ENCODE peak calls at places on chromosome 22, in eight cellular contexts. One of them, this sample, is unnamed.

GRCh38 chr22:50027639-50028537 is 15.3 kb upstream of the IL17REL start:
- DNase-seq in left cardiac atrium: no peak
- DNase-seq in fibroblast of mammary gland: no peak
- DNase-seq in cardiac fibroblast: no peak
- DNase-seq in 8988T: peak; percentile 57
- DNase-seq in sigmoid colon: peak; percentile 55
- DNase-seq in BE2C: peak; percentile 67
- DNase-seq in T-helper 2 cell: no peak
- DNase-seq in this sample: peak; percentile 92

GRCh38 chr22:35465109-35465701 is 65.3 kb downstream of the MCM5 start:
- DNase-seq in left cardiac atrium: peak; percentile 46
- DNase-seq in fibroblast of mammary gland: peak; percentile 22
- DNase-seq in cardiac fibroblast: no peak
- DNase-seq in 8988T: no peak
- DNase-seq in sigmoid colon: peak; percentile 87
- DNase-seq in BE2C: no peak
- DNase-seq in T-helper 2 cell: no peak
- DNase-seq in this sample: no peak

GRCh38 chr22:28435271-28435825 is 244.3 kb downstream of the TTC28 start:
- DNase-seq in left cardiac atrium: peak; percentile 24
- DNase-seq in fibroblast of mammary gland: no peak
- DNase-seq in cardiac fibroblast: no peak
- DNase-seq in 8988T: no peak
- DNase-seq in sigmoid colon: no peak
- DNase-seq in BE2C: no peak
- DNase-seq in T-helper 2 cell: no peak
- DNase-seq in this sample: no peak

GRCh38 chr22:40487663-40488249 is 117.4 kb downstream of the SGSM3 start:
- DNase-seq in left cardiac atrium: no peak
- DNase-seq in fibroblast of mammary gland: peak; percentile 45
- DNase-seq in cardiac fibroblast: peak; percentile 56
- DNase-seq in 8988T: no peak
- DNase-seq in sigmoid colon: no peak
- DNase-seq in BE2C: no peak
- DNase-seq in T-helper 2 cell: no peak
- DNase-seq in this sample: no peak

GRCh38 chr22:20606041-20606783 is 98.8 kb downstream of the MED15 start:
- DNase-seq in left cardiac atrium: no peak
- DNase-seq in fibroblast of mammary gland: peak; percentile 56
- DNase-seq in cardiac fibroblast: peak; percentile 73
- DNase-seq in 8988T: peak; percentile 63
- DNase-seq in sigmoid colon: no peak
- DNase-seq in BE2C: peak; percentile 77
- DNase-seq in T-helper 2 cell: peak; percentile 58
- DNase-seq in this sample: peak; percentile 49

GRCh38 chr22:38454011-38454360 is 1.0 kb downstream of the KCNJ4 start:
- DNase-seq in left cardiac atrium: no peak
- DNase-seq in fibroblast of mammary gland: no peak
- DNase-seq in cardiac fibroblast: no peak
- DNase-seq in 8988T: no peak
- DNase-seq in sigmoid colon: no peak
- DNase-seq in BE2C: no peak
- DNase-seq in T-helper 2 cell: no peak
- DNase-seq in this sample: no peak

GRCh38 chr22:39236321-39237275 is 8.2 kb downstream of the PDGFB start:
- DNase-seq in left cardiac atrium: peak; percentile 77
- DNase-seq in fibroblast of mammary gland: no peak
- DNase-seq in cardiac fibroblast: peak; percentile 39
- DNase-seq in 8988T: no peak
- DNase-seq in sigmoid colon: no peak
- DNase-seq in BE2C: no peak
- DNase-seq in T-helper 2 cell: no peak
- DNase-seq in this sample: peak; percentile 95

GRCh38 chr22:33105501-33105911 is 47.3 kb upstream of the SYN3 start:
- DNase-seq in left cardiac atrium: no peak
- DNase-seq in fibroblast of mammary gland: peak; percentile 65
- DNase-seq in cardiac fibroblast: no peak
- DNase-seq in 8988T: no peak
- DNase-seq in sigmoid colon: no peak
- DNase-seq in BE2C: no peak
- DNase-seq in T-helper 2 cell: no peak
- DNase-seq in this sample: no peak

GRCh38 chr22:19523240-19524169 is 705 bp downstream of the CLDN5 start:
- DNase-seq in left cardiac atrium: no peak
- DNase-seq in fibroblast of mammary gland: peak; percentile 21
- DNase-seq in cardiac fibroblast: peak; percentile 30
- DNase-seq in 8988T: no peak
- DNase-seq in sigmoid colon: no peak
- DNase-seq in BE2C: no peak
- DNase-seq in T-helper 2 cell: no peak
- DNase-seq in this sample: no peak

GRCh38 chr22:49763696-49764095 is 64.0 kb downstream of the BRD1 start:
- DNase-seq in left cardiac atrium: peak; percentile 17
- DNase-seq in fibroblast of mammary gland: no peak
- DNase-seq in cardiac fibroblast: no peak
- DNase-seq in 8988T: no peak
- DNase-seq in sigmoid colon: peak; percentile 50
- DNase-seq in BE2C: no peak
- DNase-seq in T-helper 2 cell: no peak
- DNase-seq in this sample: no peak

GRCh38 chr22:38338772-38339379 is 21.6 kb upstream of the CSNK1E start:
- DNase-seq in left cardiac atrium: no peak
- DNase-seq in fibroblast of mammary gland: no peak
- DNase-seq in cardiac fibroblast: no peak
- DNase-seq in 8988T: no peak
- DNase-seq in sigmoid colon: peak; percentile 25
- DNase-seq in BE2C: peak; percentile 8
- DNase-seq in T-helper 2 cell: no peak
- DNase-seq in this sample: no peak

GRCh38 chr22:23199159-23199558 is 18.9 kb downstream of the BCR start:
- DNase-seq in left cardiac atrium: no peak
- DNase-seq in fibroblast of mammary gland: no peak
- DNase-seq in cardiac fibroblast: no peak
- DNase-seq in 8988T: no peak
- DNase-seq in sigmoid colon: no peak
- DNase-seq in BE2C: no peak
- DNase-seq in T-helper 2 cell: no peak
- DNase-seq in this sample: no peak

GRCh38 chr22:42863349-42863911 is 6.4 kb upstream of the ARFGAP3 start:
- DNase-seq in left cardiac atrium: no peak
- DNase-seq in fibroblast of mammary gland: peak; percentile 90
- DNase-seq in cardiac fibroblast: peak; percentile 59
- DNase-seq in 8988T: no peak
- DNase-seq in sigmoid colon: no peak
- DNase-seq in BE2C: no peak
- DNase-seq in T-helper 2 cell: no peak
- DNase-seq in this sample: peak; percentile 55

GRCh38 chr22:44443641-44444235 is 54.3 kb downstream of the RTL6 start:
- DNase-seq in left cardiac atrium: no peak
- DNase-seq in fibroblast of mammary gland: no peak
- DNase-seq in cardiac fibroblast: no peak
- DNase-seq in 8988T: no peak
- DNase-seq in sigmoid colon: peak; percentile 21
- DNase-seq in BE2C: no peak
- DNase-seq in T-helper 2 cell: no peak
- DNase-seq in this sample: no peak

GRCh38 chr22:50584106-50585096 is 1.8 kb upstream of the CHKB start:
- DNase-seq in left cardiac atrium: no peak
- DNase-seq in fibroblast of mammary gland: no peak
- DNase-seq in cardiac fibroblast: no peak
- DNase-seq in 8988T: no peak
- DNase-seq in sigmoid colon: no peak
- DNase-seq in BE2C: no peak
- DNase-seq in T-helper 2 cell: no peak
- DNase-seq in this sample: no peak

GRCh38 chr22:35102663-35103062 is 36.7 kb downstream of the ISX start:
- DNase-seq in left cardiac atrium: no peak
- DNase-seq in fibroblast of mammary gland: no peak
- DNase-seq in cardiac fibroblast: peak; percentile 1
- DNase-seq in 8988T: no peak
- DNase-seq in sigmoid colon: no peak
- DNase-seq in BE2C: no peak
- DNase-seq in T-helper 2 cell: no peak
- DNase-seq in this sample: peak; percentile 21

GRCh38 chr22:45942787-45943493 is 34.0 kb downstream of the WNT7B start:
- DNase-seq in left cardiac atrium: no peak
- DNase-seq in fibroblast of mammary gland: no peak
- DNase-seq in cardiac fibroblast: no peak
- DNase-seq in 8988T: no peak
- DNase-seq in sigmoid colon: no peak
- DNase-seq in BE2C: no peak
- DNase-seq in T-helper 2 cell: no peak
- DNase-seq in this sample: no peak

GRCh38 chr22:29385305-29385704 is 3.1 kb downstream of the AP1B1 start:
- DNase-seq in left cardiac atrium: no peak
- DNase-seq in fibroblast of mammary gland: no peak
- DNase-seq in cardiac fibroblast: no peak
- DNase-seq in 8988T: no peak
- DNase-seq in sigmoid colon: no peak
- DNase-seq in BE2C: no peak
- DNase-seq in T-helper 2 cell: no peak
- DNase-seq in this sample: no peak

GRCh38 chr22:21642584-21643448 is 714 bp downstream of the SDF2L1 start:
- DNase-seq in left cardiac atrium: peak; percentile 47
- DNase-seq in fibroblast of mammary gland: peak; percentile 43
- DNase-seq in cardiac fibroblast: peak; percentile 50
- DNase-seq in 8988T: peak; percentile 57
- DNase-seq in sigmoid colon: no peak
- DNase-seq in BE2C: peak; percentile 82
- DNase-seq in T-helper 2 cell: peak; percentile 37
- DNase-seq in this sample: peak; percentile 54

GRCh38 chr22:30309981-30310672 is 16.6 kb downstream of the TBC1D10A start:
- DNase-seq in left cardiac atrium: peak; percentile 43
- DNase-seq in fibroblast of mammary gland: peak; percentile 45
- DNase-seq in cardiac fibroblast: peak; percentile 67
- DNase-seq in 8988T: no peak
- DNase-seq in sigmoid colon: peak; percentile 88
- DNase-seq in BE2C: no peak
- DNase-seq in T-helper 2 cell: no peak
- DNase-seq in this sample: no peak

GRCh38 chr22:31241200-31241599 is 29.1 kb downstream of the LIMK2 start:
- DNase-seq in left cardiac atrium: no peak
- DNase-seq in fibroblast of mammary gland: no peak
- DNase-seq in cardiac fibroblast: no peak
- DNase-seq in 8988T: no peak
- DNase-seq in sigmoid colon: no peak
- DNase-seq in BE2C: no peak
- DNase-seq in T-helper 2 cell: no peak
- DNase-seq in this sample: no peak

GRCh38 chr22:21594865-21595452 is 27.4 kb downstream of the UBE2L3 start:
- DNase-seq in left cardiac atrium: no peak
- DNase-seq in fibroblast of mammary gland: no peak
- DNase-seq in cardiac fibroblast: no peak
- DNase-seq in 8988T: no peak
- DNase-seq in sigmoid colon: no peak
- DNase-seq in BE2C: no peak
- DNase-seq in T-helper 2 cell: no peak
- DNase-seq in this sample: no peak